ENCODE peak calls at places on chromosome X, in ten cellular contexts. V is KBM-7; K is HTR-8/SVneo; I is stimulated activated naive B cell treated with anti-CD40 and anti-IgM and Interleukin-4, amounts not matched to agents 10 μg/mL and 1 μg/mL and 100 μg/mL, for 72 hours; M is smooth muscle cell of the brain vasculature; L is left cardiac atrium; Y is astrocyte of the spinal cord; R is A172; H is lung microvascular endothelial cell; E is mesothelial cell of epicardium. Q is an unnamed sample.

GRCh38 chrX:16664059-16664458 is 14.1 kb downstream of the S100G start:
- DNase-seq in K (no peak), M (no peak), R (peak; percentile 21), L (no peak), H (peak; percentile 37), E (no peak), Y (peak; percentile 40), I (no peak), V (no peak), Q (no peak)

GRCh38 chrX:18428006-18428405 is 2.6 kb downstream of the CDKL5 start:
- DNase-seq in Y (no peak), E (no peak), R (no peak), K (no peak), L (no peak), M (no peak), V (no peak), I (no peak), H (no peak), Q (no peak)

GRCh38 chrX:120791013-120791643 is 84.5 kb downstream of the CT47B1 start:
- DNase-seq in V (no peak), Y (peak; percentile 80), M (no peak), I (no peak), K (peak; percentile 1), E (no peak), L (peak; percentile 66), R (peak; percentile 62), H (no peak), Q (no peak)

GRCh38 chrX:154135458-154136229 is 8.4 kb upstream of the OPN1LW start:
- DNase-seq in Y (no peak), H (no peak), V (no peak), R (no peak), L (no peak), K (no peak), E (no peak), I (peak; percentile 6), M (no peak), Q (no peak)

GRCh38 chrX:133726211-133726630 is 259.2 kb downstream of the GPC3 start:
- DNase-seq in R (peak; percentile 58), I (no peak), Y (peak; percentile 70), V (no peak), M (peak; percentile 41), K (peak; percentile 4), E (no peak), L (no peak), H (no peak), Q (no peak)

GRCh38 chrX:71910526-71911022 is at the start of gene NHSL2:
- DNase-seq in M (no peak), V (peak; percentile 47), E (peak; percentile 24), H (no peak), K (peak; percentile 45), I (peak; percentile 3), R (no peak), Y (no peak), L (peak; percentile 45), Q (no peak)

GRCh38 chrX:147376601-147377387 is 534.9 kb upstream of the FMR1 start:
- DNase-seq in R (no peak), M (no peak), E (no peak), L (no peak), H (no peak), Y (no peak), I (no peak), K (no peak), V (no peak), Q (no peak)

GRCh38 chrX:106168107-106168506 is at the start of gene PWWP3B:
- DNase-seq in H (no peak), I (no peak), V (peak; percentile 3), K (no peak), E (no peak), M (no peak), L (peak; percentile 68), R (no peak), Y (peak; percentile 71), Q (no peak)

GRCh38 chrX:53223068-53223693 is 1.8 kb downstream of the KDM5C start:
- DNase-seq in L (no peak), M (no peak), V (peak; percentile 21), H (no peak), R (no peak), E (no peak), I (no peak), Y (no peak), K (no peak), Q (no peak)

GRCh38 chrX:2666491-2666890 is 24.6 kb upstream of the CD99 start:
- DNase-seq in Y (no peak), R (no peak), I (no peak), V (peak; percentile 42), L (no peak), M (no peak), H (no peak), E (no peak), K (no peak), Q (no peak)

GRCh38 chrX:40866878-40867277 is 131.5 kb upstream of the MED14 start:
- DNase-seq in V (no peak), L (no peak), K (no peak), E (no peak), Y (peak; percentile 18), I (no peak), M (no peak), R (peak; percentile 52), H (peak; percentile 12), Q (no peak)

GRCh38 chrX:144896323-144896722 is 351.0 kb upstream of the SPANXN1 start:
- DNase-seq in M (no peak), L (no peak), Y (no peak), H (no peak), I (no peak), K (no peak), E (no peak), R (peak; percentile 20), V (peak; percentile 25), Q (no peak)

GRCh38 chrX:10744011-10744410 is 123.6 kb upstream of the MID1 start:
- DNase-seq in E (no peak), M (no peak), R (no peak), H (no peak), I (no peak), K (no peak), L (no peak), Y (no peak), V (no peak), Q (no peak)

Q was measured in frontal cortex.